ENCODE peak calls at places on chromosomes 2 and 18, in six cellular contexts. A is gastrocnemius medialis; S is left cardiac atrium; N is NCI-H446 treated with DMSO at 0.1 percent for 48 hours; Z is GM12892; H is stimulated activated CD4-positive, alpha-beta T cell treated with anti-CD3 and anti-CD28 coated beads, TNF-alpha, amount 100 ng/mL, for 1 hour. V is an unnamed sample.

GRCh38 chr2:158042245-158042644 is 59.4 kb upstream of the UPP2 start:
- DNase-seq in A (no peak), S (no peak), N (no peak), Z (no peak), H (no peak), V (no peak)

GRCh38 chr2:43515248-43515647 is 80.6 kb downstream of the THADA start:
- DNase-seq in A (no peak), S (no peak), N (no peak), Z (no peak), H (no peak), V (no peak)

GRCh38 chr2:191620144-191620543 is 57.8 kb upstream of the NABP1 start:
- DNase-seq in A (no peak), S (no peak), N (no peak), Z (no peak), H (no peak), V (no peak)

GRCh38 chr2:109260886-109261700 is 132.1 kb downstream of the SH3RF3 start:
- DNase-seq in A (no peak), S (peak), N (no peak), Z (no peak), H (no peak), V (peak)

GRCh38 chr18:76754381-76754780 is 68.0 kb upstream of the ZNF236 start:
- DNase-seq in A (no peak), S (no peak), N (no peak), Z (no peak), H (no peak), V (no peak)

GRCh38 chr2:143684731-143685364 is 555.6 kb downstream of the ARHGAP15 start:
- DNase-seq in A (no peak), S (no peak), N (peak), Z (no peak), H (no peak), V (no peak)

GRCh38 chr2:174076948-174077347 is 111.8 kb upstream of the SP3 start:
- DNase-seq in A (no peak), S (no peak), N (no peak), Z (no peak), H (no peak), V (no peak)

GRCh38 chr2:236977999-236978398 is 107.7 kb upstream of the COPS8 start:
- DNase-seq in A (no peak), S (no peak), N (no peak), Z (no peak), H (no peak), V (no peak)

GRCh38 chr2:72841462-72842125 is 15.8 kb upstream of the EXOC6B start:
- DNase-seq in A (no peak), S (no peak), N (no peak), Z (no peak), H (no peak), V (no peak)

GRCh38 chr2:222452422-222452950 is 28.1 kb downstream of the SGPP2 start:
- DNase-seq in A (peak), S (no peak), N (no peak), Z (no peak), H (no peak), V (no peak)

GRCh38 chr2:44016282-44016681 is 20.5 kb upstream of the LRPPRC start:
- DNase-seq in A (no peak), S (peak), N (no peak), Z (no peak), H (no peak), V (peak)

GRCh38 chr2:86358982-86359381 is 21.6 kb upstream of the REEP1 start:
- DNase-seq in A (no peak), S (no peak), N (no peak), Z (no peak), H (no peak), V (no peak)

GRCh38 chr2:152569186-152569585 is 148.1 kb downstream of the PRPF40A start:
- DNase-seq in A (no peak), S (no peak), N (no peak), Z (no peak), H (no peak), V (no peak)

GRCh38 chr2:75424936-75425619 is 135.7 kb downstream of the EVA1A start:
- DNase-seq in A (no peak), S (no peak), N (peak), Z (no peak), H (no peak), V (no peak)

GRCh38 chr2:9770308-9771100 is 72.8 kb upstream of the TAF1B start:
- DNase-seq in A (peak), S (peak), N (peak), Z (peak), H (no peak), V (peak)

GRCh38 chr2:20617081-20617575 is 33.8 kb downstream of the HS1BP3 start:
- DNase-seq in A (peak), S (peak), N (no peak), Z (no peak), H (no peak), V (peak)

GRCh38 chr2:101624706-101625332 is 72.7 kb upstream of the MAP4K4 start:
- DNase-seq in A (no peak), S (no peak), N (no peak), Z (no peak), H (no peak), V (no peak)

GRCh38 chr2:214542866-214543265 is 132.0 kb downstream of the VWC2L start:
- DNase-seq in A (no peak), S (no peak), N (no peak), Z (no peak), H (no peak), V (no peak)

GRCh38 chr2:101788995-101789970 is 91.8 kb downstream of the MAP4K4 start:
- DNase-seq in A (no peak), S (no peak), N (no peak), Z (no peak), H (no peak), V (no peak)

GRCh38 chr18:8526316-8526715 is 82.9 kb upstream of the RAB12 start:
- DNase-seq in A (no peak), S (no peak), N (no peak), Z (no peak), H (no peak), V (no peak)

GRCh38 chr2:68623820-68624219 is 19.6 kb upstream of the PROKR1 start:
- DNase-seq in A (no peak), S (no peak), N (no peak), Z (no peak), H (no peak), V (no peak)

GRCh38 chr2:28658369-28658768 is 93.3 kb upstream of the PPP1CB start:
- DNase-seq in A (no peak), S (no peak), N (no peak), Z (no peak), H (no peak), V (no peak)

GRCh38 chr2:240604291-240604938 is 17.9 kb downstream of the CAPN10 start:
- DNase-seq in A (peak), S (peak), N (no peak), Z (no peak), H (no peak), V (peak)

GRCh38 chr2:10448646-10449480 is 736 bp upstream of the ODC1 start:
- DNase-seq in A (peak), S (peak), N (peak), Z (peak), H (no peak), V (peak)

GRCh38 chr2:240619506-240620148 is 5.7 kb upstream of the GPR35 start:
- DNase-seq in A (no peak), S (no peak), N (no peak), Z (no peak), H (no peak), V (no peak)

GRCh38 chr18:36378194-36378593 is 80.7 kb downstream of the FHOD3 start:
- DNase-seq in A (no peak), S (no peak), N (no peak), Z (no peak), H (no peak), V (no peak)